ENCODE peak calls at places on chromosomes 4 and X, in seven cellular contexts. T is epithelial cell of proximal tubule, F is neural crest cell, S is lower leg skin, K is transverse colon, P is PC-3, E is body of pancreas. Z is an unnamed sample.

GRCh38 chrX:46704767-46705386 is 54.0 kb downstream of the SLC9A7 start:
- DNase-seq in F (no peak), E (no peak), K (no peak), P (no peak), T (no peak), S (no peak), Z (no peak)

GRCh38 chrX:72348247-72348979 is 42.7 kb upstream of the CITED1 start:
- DNase-seq in S (no peak), K (no peak), P (no peak), E (no peak), F (no peak), T (no peak), Z (no peak)

GRCh38 chr4:83561381-83561780 is 25.5 kb downstream of the GPAT3 start:
- DNase-seq in P (peak), F (no peak), E (peak), K (peak), T (peak), S (peak), Z (no peak)

GRCh38 chrX:128518508-128518907 is 466.3 kb upstream of the ACTRT1 start:
- DNase-seq in K (no peak), E (no peak), F (no peak), S (no peak), T (no peak), P (peak), Z (no peak)

GRCh38 chr4:87574996-87575395 is 33.3 kb upstream of the DSPP start:
- DNase-seq in E (no peak), K (no peak), F (no peak), T (no peak), S (no peak), P (peak), Z (no peak)

GRCh38 chrX:119359618-119360382 is 39.3 kb upstream of the SLC25A43 start:
- DNase-seq in F (no peak), P (no peak), E (no peak), T (no peak), S (no peak), K (no peak), Z (no peak)

GRCh38 chr4:53306729-53307128 is 59.1 kb downstream of the SCFD2 start:
- DNase-seq in K (no peak), F (no peak), E (no peak), S (no peak), P (peak), T (no peak), Z (no peak)

GRCh38 chr4:146232131-146232722 is 17.9 kb downstream of the REELD1 start:
- DNase-seq in F (no peak), T (no peak), K (no peak), E (no peak), P (peak), S (no peak), Z (no peak)

GRCh38 chr4:167614866-167615265 is 380.6 kb upstream of the SPOCK3 start:
- DNase-seq in T (no peak), F (no peak), P (peak), S (no peak), K (no peak), E (no peak), Z (no peak)

GRCh38 chr4:28621541-28621940 is 1760.9 kb downstream of the STIM2 start:
- DNase-seq in K (no peak), E (no peak), F (no peak), T (no peak), S (no peak), P (no peak), Z (no peak)

GRCh38 chr4:159598602-159599001 is 495.7 kb downstream of the RAPGEF2 start:
- DNase-seq in K (no peak), E (no peak), F (no peak), T (no peak), P (no peak), S (no peak), Z (no peak)

GRCh38 chr4:176794151-176794550 is 1.4 kb upstream of the VEGFC start:
- DNase-seq in S (no peak), F (no peak), E (no peak), P (peak), K (no peak), T (no peak), Z (no peak)

GRCh38 chr4:31089815-31090214 is 369.6 kb downstream of the PCDH7 start:
- DNase-seq in S (no peak), F (no peak), P (peak), K (no peak), T (peak), E (peak), Z (no peak)

GRCh38 chr4:3384391-3384770 is 57.4 kb upstream of the HGFAC start:
- DNase-seq in S (no peak), T (no peak), E (peak), F (no peak), P (no peak), K (no peak), Z (no peak)

GRCh38 chr4:163090997-163091684 is 75.5 kb downstream of the NAF1 start:
- DNase-seq in E (no peak), K (no peak), S (no peak), F (no peak), P (no peak), T (no peak), Z (no peak)

GRCh38 chr4:1992468-1993168 is 16.2 kb downstream of the NELFA start:
- DNase-seq in S (no peak), P (no peak), E (no peak), T (no peak), K (no peak), F (no peak), Z (no peak)

GRCh38 chr4:58564695-58565094 is 1454.5 kb upstream of the IGFBP7 start:
- DNase-seq in E (no peak), T (no peak), K (no peak), F (no peak), P (no peak), S (no peak), Z (no peak)

GRCh38 chrX:78517124-78517523 is 142.0 kb downstream of the RTL3 start:
- DNase-seq in T (no peak), E (no peak), F (no peak), K (no peak), S (no peak), P (peak), Z (peak)

GRCh38 chr4:164252286-164252685 is 501.6 kb upstream of the SMIM31 start:
- DNase-seq in P (no peak), S (no peak), F (peak), T (no peak), K (no peak), E (no peak), Z (no peak)

GRCh38 chr4:84750260-84750955 is 167.5 kb downstream of the CDS1 start:
- DNase-seq in S (no peak), T (no peak), K (no peak), P (peak), F (no peak), E (no peak), Z (no peak)

GRCh38 chr4:89356086-89356485 is 48.5 kb upstream of the GPRIN3 start:
- DNase-seq in S (no peak), F (no peak), T (peak), E (no peak), K (no peak), P (no peak), Z (no peak)

GRCh38 chrX:109049903-109050302 is 313.5 kb upstream of the IRS4 start:
- DNase-seq in F (no peak), K (no peak), P (no peak), E (no peak), T (no peak), S (no peak), Z (no peak)

GRCh38 chrX:1485033-1485432 is 32.3 kb upstream of the ASMTL start:
- DNase-seq in F (no peak), K (no peak), S (no peak), P (no peak), T (no peak), E (no peak), Z (no peak)

GRCh38 chr4:120293341-120293740 is 226.7 kb upstream of the MAD2L1 start:
- DNase-seq in P (no peak), E (no peak), S (no peak), T (no peak), K (no peak), F (no peak), Z (no peak)

GRCh38 chr4:57652765-57653164 is 542.6 kb upstream of the IGFBP7 start:
- DNase-seq in E (no peak), T (no peak), P (no peak), K (no peak), S (no peak), F (no peak), Z (no peak)

GRCh38 chr4:6917445-6918241 is 8.0 kb downstream of the TBC1D14 start:
- DNase-seq in E (peak), K (peak), S (peak), P (peak), F (no peak), T (peak), Z (peak)

GRCh38 chr4:176393306-176394013 is 73.7 kb downstream of the SPCS3 start:
- DNase-seq in F (no peak), K (no peak), T (no peak), S (no peak), P (no peak), E (no peak), Z (no peak)

GRCh38 chrX:150361070-150361776 is 1.9 kb upstream of the MAMLD1 start:
- DNase-seq in S (no peak), P (peak), K (peak), T (no peak), F (no peak), E (peak), Z (peak)

GRCh38 chrX:137363559-137363958 is 202.4 kb upstream of the ZIC3 start:
- DNase-seq in T (no peak), K (no peak), E (no peak), F (no peak), S (no peak), P (no peak), Z (no peak)

GRCh38 chr4:140092094-140092820 is 61.7 kb downstream of the MAML3 start:
- DNase-seq in E (peak), K (peak), S (peak), F (no peak), P (peak), T (no peak), Z (peak)

GRCh38 chr4:95084584-95084983 is 326.8 kb downstream of the BMPR1B start:
- DNase-seq in S (no peak), P (peak), F (no peak), K (no peak), T (no peak), E (no peak), Z (no peak)

GRCh38 chr4:142463195-142463594 is 382.9 kb downstream of the INPP4B start:
- DNase-seq in E (no peak), P (no peak), T (no peak), S (no peak), K (peak), F (no peak), Z (peak)

GRCh38 chr4:55172694-55173287 is 47.4 kb upstream of the KDR start:
- DNase-seq in E (no peak), F (no peak), P (peak), S (no peak), T (no peak), K (no peak), Z (no peak)

GRCh38 chr4:71156616-71157015 is 163.2 kb downstream of the DCK start:
- DNase-seq in T (no peak), P (no peak), K (no peak), S (no peak), F (no peak), E (no peak), Z (no peak)

GRCh38 chr4:130359537-130359936 is 1263.6 kb downstream of the C4orf33 start:
- DNase-seq in K (no peak), P (peak), E (no peak), S (no peak), F (no peak), T (no peak), Z (no peak)
- TF ChIP-seq CTCF in K (no peak), P (peak), E (no peak), S (no peak), F (peak), T (peak), Z (no peak)

GRCh38 chrX:38558681-38559080 is 2.7 kb upstream of the TSPAN7 start:
- DNase-seq in S (no peak), P (no peak), K (no peak), F (no peak), E (no peak), T (no peak), Z (no peak)
- TF ChIP-seq CTCF in S (no peak), P (no peak), K (no peak), F (no peak), E (no peak), T (no peak), Z (no peak)

GRCh38 chr4:101089168-101089567 is 258.2 kb downstream of the PPP3CA start:
- DNase-seq in F (no peak), E (no peak), P (no peak), T (no peak), K (no peak), S (no peak), Z (no peak)

GRCh38 chr4:101081695-101082369 is 265.5 kb downstream of the PPP3CA start:
- DNase-seq in P (no peak), S (no peak), E (peak), T (no peak), F (no peak), K (no peak), Z (no peak)

GRCh38 chr4:101081166-101081565 is 266.2 kb downstream of the PPP3CA start:
- DNase-seq in K (no peak), F (no peak), T (no peak), E (no peak), P (no peak), S (no peak), Z (no peak)

DNA sequence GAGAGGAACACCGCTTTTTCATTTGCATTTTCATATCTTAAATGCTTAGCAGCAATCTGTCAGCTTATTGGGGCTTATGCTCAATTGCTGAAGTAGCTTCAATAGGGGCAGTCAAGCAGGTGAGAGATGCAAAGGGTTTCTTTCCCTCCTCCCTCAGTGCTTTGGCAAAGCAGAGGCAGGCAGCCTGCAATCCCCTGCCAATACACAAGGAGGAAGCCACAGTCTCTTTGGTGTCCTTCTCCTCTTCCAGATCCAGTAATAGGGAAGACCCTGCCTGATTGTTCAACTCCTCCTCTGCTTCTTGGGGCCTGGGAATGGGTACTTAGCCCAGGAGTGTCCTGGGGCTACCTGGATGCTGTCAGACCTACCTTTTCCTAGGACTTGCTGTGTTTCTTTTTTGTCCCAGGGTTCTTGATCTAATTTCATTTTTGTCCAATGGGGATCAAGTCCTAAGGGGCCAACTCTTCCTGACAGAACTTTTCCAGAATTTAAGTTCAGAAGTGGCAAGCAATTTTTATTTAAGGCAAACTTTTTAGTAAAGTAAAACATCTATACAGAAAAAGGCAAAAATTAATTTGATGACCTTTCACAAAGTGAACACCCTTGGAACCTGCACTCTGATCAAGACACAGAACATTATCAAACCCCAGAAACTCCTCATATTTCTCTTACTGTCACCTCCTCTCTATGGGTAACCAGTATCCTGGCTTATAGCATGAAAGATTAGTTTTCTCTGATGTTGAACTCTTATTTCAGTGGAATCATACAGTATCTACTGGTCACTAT is 260.3 kb downstream of the PPP3CA start:
- DNase-seq in K (no peak), E (no peak), F (no peak), P (peak), S (no peak), T (no peak), Z (no peak)
- TF ChIP-seq CTCF in K (no peak), E (no peak), F (peak), P (peak), S (no peak), T (peak), Z (no peak)

GRCh38 chr4:123300625-123301024 is 96.0 kb upstream of the SPRY1 start:
- DNase-seq in K (no peak), S (no peak), P (no peak), E (no peak), F (no peak), T (no peak), Z (no peak)

GRCh38 chr4:123305746-123306145 is 90.8 kb upstream of the SPRY1 start:
- DNase-seq in F (no peak), K (no peak), S (no peak), P (no peak), T (no peak), E (no peak), Z (no peak)

GRCh38 chr4:123301942-123302341 is 94.7 kb upstream of the SPRY1 start:
- DNase-seq in P (no peak), F (no peak), T (no peak), K (no peak), S (no peak), E (no peak), Z (no peak)

GRCh38 chr4:123300222-123300621 is 96.4 kb upstream of the SPRY1 start:
- DNase-seq in E (no peak), K (no peak), F (no peak), T (no peak), P (no peak), S (no peak), Z (no peak)

GRCh38 chr4:123304151-123305021 is 92.2 kb upstream of the SPRY1 start:
- DNase-seq in T (no peak), S (no peak), E (no peak), P (no peak), F (peak), K (no peak), Z (no peak)
- TF ChIP-seq CTCF in T (no peak), S (no peak), E (no peak), P (no peak), F (no peak), K (no peak), Z (no peak)

GRCh38 chrX:146481735-146482134 is 327.8 kb upstream of the CXorf51B start:
- DNase-seq in P (no peak), S (no peak), K (no peak), E (no peak), T (no peak), F (no peak), Z (no peak)
- TF ChIP-seq CTCF in P (no peak), S (no peak), K (no peak), E (no peak), T (no peak), F (no peak), Z (no peak)

DNA sequence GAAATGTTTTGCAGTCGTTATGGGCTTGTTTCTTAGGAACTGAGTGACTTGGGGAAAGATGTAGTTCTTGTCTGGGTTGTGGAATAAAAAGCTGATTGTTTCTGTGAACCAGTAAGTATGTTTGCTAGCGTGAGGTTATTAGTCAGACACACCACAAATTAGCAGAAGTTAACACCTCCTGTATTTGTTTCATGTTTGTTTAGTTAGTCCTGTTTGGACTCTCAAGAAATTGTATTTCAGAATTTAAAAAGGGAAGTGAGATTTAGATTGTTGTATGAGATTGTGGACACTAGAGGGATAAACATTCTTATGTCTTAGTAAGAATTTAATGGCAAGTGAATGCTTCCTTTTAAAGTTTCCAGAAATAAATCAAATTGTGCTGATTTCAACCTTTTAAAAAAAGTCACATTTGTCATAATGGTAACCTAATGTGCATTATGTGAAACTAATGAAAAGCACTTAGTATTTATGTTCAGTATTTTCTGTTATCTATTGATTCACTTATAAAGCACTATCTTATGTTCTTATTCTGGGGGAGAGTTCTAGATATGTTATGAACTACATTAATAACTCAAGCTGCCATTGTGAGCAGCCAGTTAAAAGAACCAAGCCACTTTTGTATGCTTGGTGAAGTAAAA is 25.6 kb downstream of the ATP10D start:
- DNase-seq in T (peak), K (no peak), P (peak), F (no peak), E (no peak), S (no peak), Z (no peak)
- TF ChIP-seq CTCF in T (no peak), K (peak), P (peak), F (peak), E (no peak), S (no peak), Z (no peak)

GRCh38 chr4:169008478-169008877 is 1.6 kb downstream of the CBR4 start:
- DNase-seq in T (no peak), F (no peak), K (no peak), P (no peak), S (no peak), E (no peak), Z (no peak)

GRCh38 chr4:169010125-169011023 is at the start of gene CBR4:
- DNase-seq in T (peak), F (peak), S (peak), K (peak), P (peak), E (peak), Z (peak)

GRCh38 chr4:169012049-169012448 is 2.0 kb upstream of the CBR4 start:
- DNase-seq in F (no peak), P (no peak), S (no peak), E (no peak), K (no peak), T (no peak), Z (no peak)

GRCh38 chr4:169013396-169013795 is 3.3 kb upstream of the CBR4 start:
- DNase-seq in S (no peak), T (no peak), F (no peak), E (no peak), K (no peak), P (no peak), Z (no peak)

GRCh38 chr4:169009281-169010124 is 552 bp downstream of the CBR4 start:
- DNase-seq in T (peak), K (peak), E (peak), S (peak), F (peak), P (peak), Z (peak)
- TF ChIP-seq CTCF in T (peak), K (peak), E (no peak), S (peak), F (no peak), P (no peak), Z (no peak)

GRCh38 chr4:22454955-22455354 is 60.9 kb downstream of the ADGRA3 start:
- DNase-seq in P (no peak), F (no peak), S (no peak), K (no peak), T (no peak), E (no peak), Z (no peak)

GRCh38 chr4:22458112-22458511 is 57.8 kb downstream of the ADGRA3 start:
- DNase-seq in T (peak), K (no peak), P (peak), F (no peak), E (no peak), S (no peak), Z (no peak)

GRCh38 chr4:22456291-22456690 is 59.6 kb downstream of the ADGRA3 start:
- DNase-seq in K (no peak), F (no peak), P (no peak), T (no peak), S (no peak), E (no peak), Z (no peak)

GRCh38 chr4:22460266-22460665 is 55.6 kb downstream of the ADGRA3 start:
- DNase-seq in T (no peak), F (no peak), K (no peak), E (no peak), S (no peak), P (no peak), Z (no peak)

GRCh38 chr4:22457348-22457747 is 58.5 kb downstream of the ADGRA3 start:
- DNase-seq in E (no peak), T (no peak), S (no peak), P (no peak), F (no peak), K (no peak), Z (no peak)
- TF ChIP-seq CTCF in E (no peak), T (no peak), S (no peak), P (no peak), F (no peak), K (no peak), Z (no peak)